ENCODE peak calls at places on chromosomes 2 and 18, in six cellular contexts. One of them, this sample, is unnamed.
A peak's percentile ranks its signal among the peaks of the same experiment; 100 is the strongest.

GRCh38 chr2:193868833-193869232 is 1674.1 kb upstream of the TMEFF2 start:
- DNase-seq in caudate nucleus: no peak
- DNase-seq in effector memory CD4-positive, alpha-beta T cell: no peak
- DNase-seq in CD4-positive, alpha-beta T cell: no peak
- DNase-seq in tibial nerve: no peak
- DNase-seq in psoas muscle: no peak
- DNase-seq in this sample: no peak

GRCh38 chr2:47559079-47559684 is 156.2 kb downstream of the MSH2 start:
- DNase-seq in tibial nerve: no peak
- DNase-seq in CD4-positive, alpha-beta T cell: no peak
- DNase-seq in caudate nucleus: no peak
- DNase-seq in effector memory CD4-positive, alpha-beta T cell: no peak
- DNase-seq in psoas muscle: no peak
- DNase-seq in this sample: no peak

GRCh38 chr18:10006261-10006903 is 92.6 kb downstream of the VAPA start:
- DNase-seq in effector memory CD4-positive, alpha-beta T cell: no peak
- DNase-seq in psoas muscle: no peak
- DNase-seq in caudate nucleus: no peak
- DNase-seq in CD4-positive, alpha-beta T cell: no peak
- DNase-seq in tibial nerve: no peak
- DNase-seq in this sample: no peak

GRCh38 chr2:71332413-71332866 is 858 bp downstream of the ZNF638 start:
- DNase-seq in caudate nucleus: no peak
- DNase-seq in CD4-positive, alpha-beta T cell: no peak
- DNase-seq in tibial nerve: no peak
- DNase-seq in effector memory CD4-positive, alpha-beta T cell: no peak
- DNase-seq in psoas muscle: no peak
- DNase-seq in this sample: no peak

GRCh38 chr2:126863336-126864015 is 35.2 kb upstream of the TEX51 start:
- DNase-seq in CD4-positive, alpha-beta T cell: no peak
- DNase-seq in tibial nerve: no peak
- DNase-seq in effector memory CD4-positive, alpha-beta T cell: no peak
- DNase-seq in caudate nucleus: no peak
- DNase-seq in psoas muscle: no peak
- DNase-seq in this sample: no peak

GRCh38 chr2:177036754-177037153 is 175.8 kb upstream of the HNRNPA3 start:
- DNase-seq in CD4-positive, alpha-beta T cell: no peak
- DNase-seq in psoas muscle: no peak
- DNase-seq in effector memory CD4-positive, alpha-beta T cell: no peak
- DNase-seq in tibial nerve: no peak
- DNase-seq in caudate nucleus: no peak
- DNase-seq in this sample: no peak

GRCh38 chr2:33275689-33276444 is 200.6 kb upstream of the RASGRP3 start:
- DNase-seq in CD4-positive, alpha-beta T cell: no peak
- DNase-seq in effector memory CD4-positive, alpha-beta T cell: peak; percentile 23
- DNase-seq in tibial nerve: no peak
- DNase-seq in caudate nucleus: no peak
- DNase-seq in psoas muscle: peak; percentile 63
- DNase-seq in this sample: no peak

GRCh38 chr2:11904029-11904428 is 157.6 kb downstream of the LPIN1 start:
- DNase-seq in caudate nucleus: no peak
- DNase-seq in psoas muscle: no peak
- DNase-seq in tibial nerve: no peak
- DNase-seq in effector memory CD4-positive, alpha-beta T cell: no peak
- DNase-seq in CD4-positive, alpha-beta T cell: no peak
- DNase-seq in this sample: no peak

GRCh38 chr2:190503088-190503487 is 31.4 kb downstream of the NEMP2 start:
- DNase-seq in CD4-positive, alpha-beta T cell: no peak
- DNase-seq in tibial nerve: no peak
- DNase-seq in effector memory CD4-positive, alpha-beta T cell: no peak
- DNase-seq in psoas muscle: no peak
- DNase-seq in caudate nucleus: no peak
- DNase-seq in this sample: no peak

GRCh38 chr2:46874236-46874929 is 41.2 kb downstream of the MCFD2 start:
- DNase-seq in tibial nerve: no peak
- DNase-seq in effector memory CD4-positive, alpha-beta T cell: no peak
- DNase-seq in caudate nucleus: no peak
- DNase-seq in CD4-positive, alpha-beta T cell: no peak
- DNase-seq in psoas muscle: no peak
- DNase-seq in this sample: no peak

GRCh38 chr2:88187038-88187676 is 17.0 kb downstream of the THNSL2 start:
- DNase-seq in CD4-positive, alpha-beta T cell: no peak
- DNase-seq in effector memory CD4-positive, alpha-beta T cell: no peak
- DNase-seq in tibial nerve: no peak
- DNase-seq in psoas muscle: peak; percentile 49
- DNase-seq in caudate nucleus: no peak
- DNase-seq in this sample: peak; percentile 34

GRCh38 chr2:13006829-13007715 is 290.3 kb downstream of the TRIB2 start:
- DNase-seq in caudate nucleus: no peak
- DNase-seq in psoas muscle: peak; percentile 30
- DNase-seq in effector memory CD4-positive, alpha-beta T cell: peak; percentile 49
- DNase-seq in tibial nerve: peak; percentile 55
- DNase-seq in CD4-positive, alpha-beta T cell: peak; percentile 56
- DNase-seq in this sample: peak; percentile 58

GRCh38 chr2:43748333-43748732 is 25.5 kb upstream of the DYNC2LI1 start:
- DNase-seq in CD4-positive, alpha-beta T cell: no peak
- DNase-seq in psoas muscle: no peak
- DNase-seq in tibial nerve: no peak
- DNase-seq in caudate nucleus: no peak
- DNase-seq in effector memory CD4-positive, alpha-beta T cell: no peak
- DNase-seq in this sample: no peak

GRCh38 chr2:61537590-61538178 is 472 bp downstream of the XPO1 start:
- DNase-seq in CD4-positive, alpha-beta T cell: no peak
- DNase-seq in tibial nerve: peak; percentile 28
- DNase-seq in effector memory CD4-positive, alpha-beta T cell: no peak
- DNase-seq in caudate nucleus: no peak
- DNase-seq in psoas muscle: no peak
- DNase-seq in this sample: no peak

GRCh38 chr18:70421471-70421870 is 132.6 kb downstream of the SOCS6 start:
- DNase-seq in tibial nerve: no peak
- DNase-seq in effector memory CD4-positive, alpha-beta T cell: no peak
- DNase-seq in caudate nucleus: no peak
- DNase-seq in psoas muscle: no peak
- DNase-seq in CD4-positive, alpha-beta T cell: no peak
- DNase-seq in this sample: no peak
- H3K27ac ChIP-seq in tibial nerve: peak overlapping the region; percentile 38
- H3K27ac ChIP-seq in effector memory CD4-positive, alpha-beta T cell: no peak overlapping the region
- H3K27ac ChIP-seq in caudate nucleus: no peak overlapping the region
- H3K27ac ChIP-seq in psoas muscle: peak overlapping the region; percentile 18
- H3K27ac ChIP-seq in CD4-positive, alpha-beta T cell: no peak overlapping the region
- H3K27ac ChIP-seq in this sample: no peak overlapping the region

DNA sequence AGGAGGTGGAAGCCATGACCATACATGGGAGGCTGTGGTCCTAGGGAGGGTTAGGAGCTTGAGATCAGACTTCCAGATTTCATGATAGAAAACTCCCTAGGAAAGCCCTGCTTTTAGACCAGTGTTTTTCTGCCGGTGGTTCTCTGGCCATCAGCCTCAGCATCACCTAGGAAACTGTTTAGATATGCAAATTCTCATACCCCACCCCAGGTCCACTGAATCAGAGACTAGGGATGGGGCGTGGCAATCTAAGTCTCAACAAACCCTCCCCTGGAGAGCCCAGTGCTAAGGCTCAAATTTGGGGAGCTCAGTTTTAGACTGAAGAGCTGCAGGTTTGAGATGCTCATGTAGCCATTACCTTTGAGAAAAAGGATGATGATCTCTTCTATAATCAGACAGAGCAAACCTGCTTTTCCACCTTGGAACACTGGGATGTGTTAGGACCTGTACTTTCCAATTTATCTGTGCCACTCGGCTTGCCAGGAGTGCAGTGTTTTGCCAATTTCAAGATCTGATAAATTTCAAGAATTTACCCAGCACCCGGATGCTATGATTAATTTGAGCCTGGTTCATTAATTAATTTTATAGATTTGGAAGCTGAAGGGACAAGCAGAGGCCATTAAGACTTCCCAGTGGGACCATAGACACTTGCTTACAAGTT is 31.5 kb upstream of the LYPD6B start:
- DNase-seq in CD4-positive, alpha-beta T cell: no peak
- DNase-seq in effector memory CD4-positive, alpha-beta T cell: no peak
- DNase-seq in psoas muscle: no peak
- DNase-seq in tibial nerve: no peak
- DNase-seq in caudate nucleus: no peak
- DNase-seq in this sample: peak; percentile 74
- H3K27ac ChIP-seq in CD4-positive, alpha-beta T cell: no peak overlapping the region
- H3K27ac ChIP-seq in effector memory CD4-positive, alpha-beta T cell: no peak overlapping the region
- H3K27ac ChIP-seq in psoas muscle: no peak overlapping the region
- H3K27ac ChIP-seq in tibial nerve: no peak overlapping the region
- H3K27ac ChIP-seq in caudate nucleus: no peak overlapping the region
- H3K27ac ChIP-seq in this sample: peak overlapping the region; percentile 3

GRCh38 chr2:173884403-173884802 is 80.8 kb downstream of the SP3 start:
- DNase-seq in CD4-positive, alpha-beta T cell: peak; percentile 3
- DNase-seq in tibial nerve: peak; percentile 37
- DNase-seq in effector memory CD4-positive, alpha-beta T cell: peak; percentile 4
- DNase-seq in psoas muscle: peak; percentile 35
- DNase-seq in caudate nucleus: no peak
- DNase-seq in this sample: peak; percentile 23

GRCh38 chr2:173881886-173882285 is 83.3 kb downstream of the SP3 start:
- DNase-seq in tibial nerve: no peak
- DNase-seq in caudate nucleus: no peak
- DNase-seq in psoas muscle: no peak
- DNase-seq in effector memory CD4-positive, alpha-beta T cell: no peak
- DNase-seq in CD4-positive, alpha-beta T cell: no peak
- DNase-seq in this sample: no peak

GRCh38 chr2:173881466-173881865 is 83.7 kb downstream of the SP3 start:
- DNase-seq in CD4-positive, alpha-beta T cell: no peak
- DNase-seq in effector memory CD4-positive, alpha-beta T cell: no peak
- DNase-seq in psoas muscle: no peak
- DNase-seq in caudate nucleus: no peak
- DNase-seq in tibial nerve: no peak
- DNase-seq in this sample: no peak

GRCh38 chr2:173876833-173877413 is 88.2 kb downstream of the SP3 start:
- DNase-seq in tibial nerve: no peak
- DNase-seq in caudate nucleus: no peak
- DNase-seq in effector memory CD4-positive, alpha-beta T cell: no peak
- DNase-seq in psoas muscle: no peak
- DNase-seq in CD4-positive, alpha-beta T cell: no peak
- DNase-seq in this sample: no peak

GRCh38 chr2:173880561-173880960 is 84.6 kb downstream of the SP3 start:
- DNase-seq in CD4-positive, alpha-beta T cell: no peak
- DNase-seq in effector memory CD4-positive, alpha-beta T cell: no peak
- DNase-seq in tibial nerve: no peak
- DNase-seq in psoas muscle: no peak
- DNase-seq in caudate nucleus: no peak
- DNase-seq in this sample: no peak
- H3K27ac ChIP-seq in CD4-positive, alpha-beta T cell: no peak overlapping the region
- H3K27ac ChIP-seq in effector memory CD4-positive, alpha-beta T cell: no peak overlapping the region
- H3K27ac ChIP-seq in tibial nerve: no peak overlapping the region
- H3K27ac ChIP-seq in psoas muscle: no peak overlapping the region
- H3K27ac ChIP-seq in caudate nucleus: no peak overlapping the region
- H3K27ac ChIP-seq in this sample: no peak overlapping the region

GRCh38 chr18:8990276-8991031 is 112.0 kb upstream of the NDUFV2 start:
- DNase-seq in tibial nerve: no peak
- DNase-seq in caudate nucleus: no peak
- DNase-seq in CD4-positive, alpha-beta T cell: no peak
- DNase-seq in psoas muscle: peak; percentile 80
- DNase-seq in effector memory CD4-positive, alpha-beta T cell: no peak
- DNase-seq in this sample: no peak
- H3K27ac ChIP-seq in tibial nerve: no peak overlapping the region
- H3K27ac ChIP-seq in caudate nucleus: no peak overlapping the region
- H3K27ac ChIP-seq in CD4-positive, alpha-beta T cell: no peak overlapping the region
- H3K27ac ChIP-seq in psoas muscle: peak overlapping the region; percentile 72
- H3K27ac ChIP-seq in effector memory CD4-positive, alpha-beta T cell: no peak overlapping the region
- H3K27ac ChIP-seq in this sample: no peak overlapping the region

This sample was measured in prostate gland.